ENCODE peak calls at places on chromosomes 7 and 10, in eight cellular contexts. E is AG04450; R is H9; W is body of pancreas; X is Panc1; K is CD4-positive, alpha-beta T cell; V is pancreas; H is OCI-LY7. T is an unnamed sample.

GRCh38 chr7:5776894-5777645 is 4.4 kb downstream of the RNF216 start:
- DNase-seq in E (no peak), R (no peak), W (no peak), X (no peak), K (no peak), V (no peak), H (no peak), T (no peak)

GRCh38 chr7:3464900-3465622 is 164.0 kb downstream of the SDK1 start:
- DNase-seq in E (no peak), R (no peak), W (no peak), X (no peak), K (no peak), V (no peak), H (no peak), T (no peak)

GRCh38 chr7:78038465-78039080 is 240.0 kb downstream of the PHTF2 start:
- DNase-seq in E (no peak), R (no peak), W (no peak), X (no peak), K (no peak), V (no peak), H (no peak), T (no peak)

GRCh38 chr7:101549734-101550133 is 79.4 kb downstream of the MYL10 start:
- DNase-seq in E (no peak), R (peak), W (no peak), X (no peak), K (peak), V (no peak), H (no peak), T (no peak)

GRCh38 chr10:129959544-129960492 is 4.3 kb downstream of the EBF3 start:
- DNase-seq in E (no peak), R (no peak), W (no peak), X (no peak), K (no peak), V (no peak), H (no peak), T (no peak)

GRCh38 chr7:69817096-69817495 is 218.8 kb downstream of the AUTS2 start:
- DNase-seq in E (no peak), R (no peak), W (no peak), X (no peak), K (no peak), V (no peak), H (no peak), T (no peak)

GRCh38 chr10:79437111-79437814 is 8.2 kb downstream of the ZCCHC24 start:
- DNase-seq in E (no peak), R (no peak), W (no peak), X (no peak), K (no peak), V (no peak), H (no peak), T (no peak)

GRCh38 chr10:70334526-70335245 is 47.7 kb downstream of the LRRC20 start:
- DNase-seq in E (no peak), R (no peak), W (no peak), X (no peak), K (no peak), V (no peak), H (no peak), T (no peak)

GRCh38 chr10:8043569-8044306 is 10.8 kb upstream of the GATA3 start:
- DNase-seq in E (no peak), R (peak), W (no peak), X (no peak), K (peak), V (no peak), H (no peak), T (no peak)

GRCh38 chr10:63697956-63698814 is 177.0 kb downstream of the REEP3 start:
- DNase-seq in E (no peak), R (no peak), W (no peak), X (no peak), K (no peak), V (no peak), H (peak), T (no peak)

GRCh38 chr10:10803273-10803672 is 214.4 kb upstream of the CELF2 start:
- DNase-seq in E (no peak), R (no peak), W (no peak), X (no peak), K (no peak), V (no peak), H (no peak), T (no peak)

GRCh38 chr10:119135517-119135890 is 30.0 kb downstream of the SFXN4 start:
- DNase-seq in E (peak), R (no peak), W (no peak), X (no peak), K (no peak), V (no peak), H (no peak), T (no peak)

GRCh38 chr7:105649727-105650381 is 68.6 kb upstream of the EFCAB10 start:
- DNase-seq in E (peak), R (no peak), W (no peak), X (no peak), K (no peak), V (no peak), H (no peak), T (no peak)

GRCh38 chr7:84200859-84201258 is 6.3 kb upstream of the SEMA3A start:
- DNase-seq in E (peak), R (no peak), W (no peak), X (no peak), K (no peak), V (no peak), H (no peak), T (no peak)

GRCh38 chr7:29946428-29947186 is 43.0 kb downstream of the SCRN1 start:
- DNase-seq in E (no peak), R (peak), W (peak), X (no peak), K (no peak), V (peak), H (peak), T (no peak)

GRCh38 chr7:11170863-11171568 is 197.3 kb downstream of the PHF14 start:
- DNase-seq in E (no peak), R (no peak), W (no peak), X (no peak), K (no peak), V (no peak), H (no peak), T (no peak)

GRCh38 chr10:84375011-84375410 is 46.6 kb downstream of the CCSER2 start:
- DNase-seq in E (peak), R (no peak), W (peak), X (peak), K (no peak), V (peak), H (peak), T (peak)

GRCh38 chr10:75592888-75593643 is 161.6 kb downstream of the LRMDA start:
- DNase-seq in E (no peak), R (no peak), W (no peak), X (no peak), K (no peak), V (no peak), H (no peak), T (no peak)

GRCh38 chr7:30062587-30062986 is 34.4 kb downstream of the PLEKHA8 start:
- DNase-seq in E (no peak), R (no peak), W (no peak), X (peak), K (no peak), V (no peak), H (peak), T (no peak)

GRCh38 chr10:71260622-71261325 is 48.4 kb downstream of the UNC5B start:
- DNase-seq in E (peak), R (no peak), W (no peak), X (no peak), K (no peak), V (no peak), H (no peak), T (peak)

GRCh38 chr10:112811741-112812551 is 138.1 kb upstream of the TCF7L2 start:
- DNase-seq in E (peak), R (peak), W (peak), X (peak), K (no peak), V (peak), H (no peak), T (no peak)

GRCh38 chr10:90417056-90417455 is 440.8 kb downstream of the HTR7 start:
- DNase-seq in E (peak), R (no peak), W (no peak), X (no peak), K (no peak), V (no peak), H (no peak), T (no peak)

GRCh38 chr7:106418094-106418493 is 133.3 kb upstream of the NAMPT start:
- DNase-seq in E (no peak), R (no peak), W (no peak), X (no peak), K (no peak), V (no peak), H (no peak), T (no peak)

GRCh38 chr10:79320785-79321493 is 26.3 kb upstream of the PPIF start:
- DNase-seq in E (peak), R (no peak), W (no peak), X (no peak), K (no peak), V (no peak), H (no peak), T (no peak)

GRCh38 chr7:43199761-43200160 is 87.3 kb downstream of the HECW1 start:
- DNase-seq in E (no peak), R (no peak), W (no peak), X (no peak), K (no peak), V (no peak), H (no peak), T (no peak)

GRCh38 chr7:2076649-2077064 is 156.1 kb downstream of the MAD1L1 start:
- DNase-seq in E (no peak), R (no peak), W (no peak), X (no peak), K (no peak), V (no peak), H (no peak), T (no peak)

GRCh38 chr7:96314402-96315108 is 7.3 kb downstream of the SLC25A13 start:
- DNase-seq in E (no peak), R (no peak), W (no peak), X (no peak), K (no peak), V (no peak), H (no peak), T (no peak)

GRCh38 chr7:15684036-15684815 is 2.3 kb downstream of the MEOX2 start:
- DNase-seq in E (no peak), R (no peak), W (no peak), X (no peak), K (no peak), V (no peak), H (no peak), T (no peak)

GRCh38 chr7:20327047-20327446 is 3.7 kb upstream of the ITGB8 start:
- DNase-seq in E (no peak), R (no peak), W (no peak), X (no peak), K (no peak), V (no peak), H (no peak), T (no peak)

GRCh38 chr7:133530682-133531081 is 277.8 kb downstream of the EXOC4 start:
- DNase-seq in E (no peak), R (no peak), W (no peak), X (no peak), K (no peak), V (no peak), H (no peak), T (peak)

GRCh38 chr10:48809261-48809660 is 124.6 kb downstream of the WDFY4 start:
- DNase-seq in E (no peak), R (no peak), W (no peak), X (no peak), K (no peak), V (no peak), H (no peak), T (no peak)

GRCh38 chr10:43231523-43232078 is 35.3 kb downstream of the RASGEF1A start:
- DNase-seq in E (no peak), R (peak), W (peak), X (no peak), K (peak), V (no peak), H (peak), T (no peak)

GRCh38 chr7:103660455-103661371 is 214.7 kb upstream of the SLC26A5 start:
- DNase-seq in E (no peak), R (no peak), W (no peak), X (peak), K (no peak), V (no peak), H (no peak), T (no peak)

GRCh38 chr10:20858292-20859124 is 38.6 kb downstream of the NEBL start:
- DNase-seq in E (no peak), R (no peak), W (no peak), X (peak), K (no peak), V (no peak), H (peak), T (no peak)

GRCh38 chr7:88262562-88262961 is 42.7 kb upstream of the SRI start:
- DNase-seq in E (no peak), R (no peak), W (no peak), X (no peak), K (no peak), V (no peak), H (no peak), T (no peak)

GRCh38 chr10:104299031-104299904 is 30.3 kb downstream of the GSTO2 start:
- DNase-seq in E (no peak), R (no peak), W (no peak), X (no peak), K (no peak), V (no peak), H (no peak), T (peak)

GRCh38 chr7:73983437-73984164 is 44.4 kb upstream of the ELN start:
- DNase-seq in E (no peak), R (no peak), W (no peak), X (no peak), K (no peak), V (no peak), H (no peak), T (peak)

DNA sequence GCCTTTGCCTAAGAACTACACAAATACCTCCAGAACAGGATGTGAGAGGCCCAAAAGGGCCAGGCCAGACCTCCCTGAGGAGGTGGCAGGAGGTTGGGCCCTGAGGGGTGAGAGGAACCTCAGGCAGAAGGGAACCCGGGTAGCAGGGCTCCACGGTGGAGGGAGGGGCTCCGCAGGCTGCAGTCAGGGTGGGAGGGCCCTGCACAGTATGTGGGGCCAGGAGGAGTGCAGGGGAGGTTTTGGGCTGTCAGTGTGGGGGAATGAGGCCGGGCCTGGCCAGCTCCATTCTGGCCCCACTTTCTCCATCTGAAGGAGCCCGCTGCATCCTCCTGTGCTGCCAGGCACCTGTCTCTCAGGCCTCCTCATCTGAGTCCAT is 25.9 kb downstream of the DNAJB12 start:
- DNase-seq in E (no peak), R (no peak), W (no peak), X (no peak), K (no peak), V (no peak), H (peak), T (no peak)
- TF ChIP-seq CTCF in E (no peak), R (no peak), W (no peak), X (no peak), K (no peak), V (no peak), H (no peak), T (no peak)

GRCh38 chr10:102783541-102783930 is 39.8 kb downstream of the WBP1L start:
- DNase-seq in E (no peak), R (no peak), W (no peak), X (no peak), K (no peak), V (no peak), H (no peak), T (no peak)
- H3K27ac ChIP-seq in E (no peak), R (no peak), W (no peak), X (peak), K (no peak), V (no peak), H (no peak), T (peak)

DNA sequence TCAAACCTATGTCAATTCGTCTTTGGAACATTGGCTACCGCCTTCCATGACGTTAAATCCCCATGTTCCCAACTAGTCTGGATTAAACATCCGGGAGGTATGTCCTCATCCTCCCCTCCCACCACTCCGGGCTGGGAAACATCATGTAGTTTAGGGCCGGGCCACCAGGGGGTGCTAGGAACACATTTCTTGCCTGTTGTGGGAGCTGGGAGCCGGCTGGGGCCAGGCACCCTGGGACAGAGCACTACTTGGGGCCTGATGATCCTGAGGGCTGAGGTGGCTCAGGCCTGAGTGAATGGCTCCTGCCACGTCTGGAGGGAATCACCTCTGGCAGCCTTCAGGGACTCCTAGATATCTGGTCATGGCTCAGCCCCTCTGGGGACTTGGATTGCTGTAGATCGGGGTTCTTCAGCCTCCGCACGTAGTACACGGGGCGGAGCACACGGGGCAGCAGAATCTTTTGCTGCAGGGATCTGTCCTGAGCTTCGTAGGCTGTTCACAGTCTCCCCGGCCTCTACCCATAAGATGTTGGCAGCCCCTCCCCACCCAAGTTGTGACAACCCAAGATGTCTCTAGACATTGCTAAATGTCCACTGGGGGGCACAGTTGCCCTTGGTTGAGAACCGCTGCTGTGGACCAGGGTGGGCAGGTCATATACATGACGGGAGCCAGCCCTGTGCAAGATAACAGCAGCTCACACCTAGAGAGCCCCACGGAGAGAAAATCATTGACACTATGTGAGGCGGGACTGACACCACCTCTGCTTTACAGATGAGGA is 141.2 kb upstream of the ZNF716 start:
- DNase-seq in E (no peak), R (no peak), W (peak), X (no peak), K (no peak), V (no peak), H (peak), T (peak)
- TF ChIP-seq CTCF in E (no peak), R (peak), W (no peak), X (peak), K (no peak), V (peak), H (peak), T (peak)

DNA sequence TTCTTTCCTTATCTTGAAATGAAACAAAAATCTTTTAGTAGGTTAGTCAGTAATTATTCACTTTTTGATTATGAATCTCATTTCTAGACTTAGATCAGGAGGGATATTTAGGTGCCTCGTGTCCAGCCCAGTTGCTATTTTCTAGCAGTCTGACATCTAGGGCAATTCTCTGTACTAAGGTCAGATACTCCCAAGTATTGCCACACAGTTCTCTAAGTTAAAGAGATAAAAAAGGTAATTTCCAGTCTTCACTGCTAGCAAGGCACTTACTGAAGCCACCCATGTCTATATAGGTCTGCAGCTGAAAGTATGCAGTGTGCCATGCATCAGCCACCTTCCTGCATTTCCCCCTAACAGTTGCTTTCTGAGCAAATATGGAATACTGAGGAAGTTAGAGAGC is 83.4 kb downstream of the PON1 start:
- DNase-seq in E (no peak), R (no peak), W (no peak), X (no peak), K (no peak), V (no peak), H (no peak), T (no peak)
- H3K27ac ChIP-seq in E (no peak), R (no peak), W (no peak), X (no peak), K (no peak), V (no peak), H (no peak), T (no peak)

GRCh38 chr10:86945361-86946214 is 11.8 kb downstream of the MMRN2 start:
- DNase-seq in E (no peak), R (peak), W (peak), X (no peak), K (no peak), V (no peak), H (no peak), T (no peak)
- TF ChIP-seq CTCF in E (no peak), R (peak), W (no peak), X (no peak), K (no peak), V (no peak), H (no peak), T (peak)

GRCh38 chr7:155424301-155425010 is 33.5 kb upstream of the EN2 start:
- DNase-seq in E (no peak), R (no peak), W (no peak), X (no peak), K (no peak), V (no peak), H (no peak), T (no peak)
- H3K27ac ChIP-seq in E (no peak), R (no peak), W (no peak), X (no peak), K (no peak), V (no peak), H (no peak), T (no peak)

GRCh38 chr7:116802784-116803183 is 59.6 kb upstream of the CAPZA2 start:
- DNase-seq in E (no peak), R (no peak), W (peak), X (peak), K (no peak), V (peak), H (peak), T (no peak)
- TF ChIP-seq CTCF in E (peak), R (peak), W (peak), X (peak), K (no peak), V (peak), H (peak), T (peak)

T was measured in heart right ventricle.